ENCODE peak calls at places on chromosome 4, in four cellular contexts. P is bronchial epithelial cell, A is neural crest cell, S is MCF 10A. Q is an unnamed sample.

GRCh38 chr4:158861766-158862165 is 92.9 kb downstream of the FNIP2 start:
- DNase-seq in S (no peak), A (no peak), P (no peak), Q (no peak)

GRCh38 chr4:129218897-129219296 is 122.9 kb downstream of the C4orf33 start:
- DNase-seq in A (no peak), S (no peak), P (peak; percentile 10), Q (no peak)

GRCh38 chr4:125323547-125324100 is 8.9 kb downstream of the FAT4 start:
- DNase-seq in A (no peak), S (peak; percentile 55), P (peak; percentile 81), Q (peak; percentile 15)

GRCh38 chr4:167456619-167457018 is 222.3 kb upstream of the SPOCK3 start:
- DNase-seq in A (no peak), S (no peak), P (no peak), Q (no peak)

GRCh38 chr4:135718019-135718418 is 1516.4 kb upstream of the PABPC4L start:
- DNase-seq in A (no peak), S (peak; percentile 2), P (peak; percentile 4), Q (no peak)

GRCh38 chr4:189090174-189090814 is 850.4 kb upstream of the FRG1 start:
- DNase-seq in S (peak; percentile 50), A (no peak), P (peak; percentile 38), Q (peak; percentile 7)

GRCh38 chr4:314296-314903 is 9.1 kb upstream of the ZNF732 start:
- DNase-seq in S (no peak), P (no peak), A (no peak), Q (no peak)

GRCh38 chr4:128823025-128823661 is 13.6 kb downstream of the JADE1 start:
- DNase-seq in P (peak; percentile 93), S (peak; percentile 67), A (no peak), Q (peak; percentile 93)

GRCh38 chr4:147195386-147195785 is 249.7 kb upstream of the TTC29 start:
- DNase-seq in A (no peak), P (no peak), S (no peak), Q (no peak)

GRCh38 chr4:170386974-170387373 is 297.2 kb upstream of the AADAT start:
- DNase-seq in S (no peak), P (no peak), A (no peak), Q (no peak)

GRCh38 chr4:145083891-145084640 is 13.9 kb downstream of the ANAPC10 start:
- DNase-seq in A (no peak), S (no peak), P (peak; percentile 66), Q (no peak)

GRCh38 chr4:1204828-1205591 is 32.6 kb upstream of the SPON2 start:
- DNase-seq in A (no peak), P (no peak), S (no peak), Q (no peak)

GRCh38 chr4:109113511-109113910 is 188.9 kb downstream of the COL25A1 start:
- DNase-seq in P (peak; percentile 8), S (no peak), A (no peak), Q (no peak)

GRCh38 chr4:118221193-118221800 is 131.5 kb downstream of the PRSS12 start:
- DNase-seq in S (no peak), P (no peak), A (no peak), Q (no peak)

GRCh38 chr4:110472583-110473329 is 3.2 kb upstream of the ENPEP start:
- DNase-seq in S (no peak), A (no peak), P (no peak), Q (no peak)